ENCODE peak calls at places on chromosome 19, in four cellular contexts. One of them, this sample, is unnamed.

GRCh38 chr19:1324792-1325567 is 39.3 kb downstream of the EFNA2 start:
- DNase-seq in ovary: peak
- DNase-seq in heart right ventricle: peak
- DNase-seq in progenitor cell of endocrine pancreas: no peak
- DNase-seq in this sample: no peak

GRCh38 chr19:45358213-45358792 is 12.1 kb downstream of the ERCC2 start:
- DNase-seq in ovary: no peak
- DNase-seq in progenitor cell of endocrine pancreas: no peak
- DNase-seq in heart right ventricle: no peak
- DNase-seq in this sample: no peak

GRCh38 chr19:39937094-39937493 is 2.7 kb upstream of the FCGBP start:
- DNase-seq in ovary: no peak
- DNase-seq in heart right ventricle: no peak
- DNase-seq in progenitor cell of endocrine pancreas: no peak
- DNase-seq in this sample: no peak

GRCh38 chr19:3324405-3324856 is 42.0 kb upstream of the NFIC start:
- DNase-seq in ovary: no peak
- DNase-seq in heart right ventricle: no peak
- DNase-seq in progenitor cell of endocrine pancreas: peak
- DNase-seq in this sample: no peak

GRCh38 chr19:40461669-40462221 is 3.8 kb downstream of the BLVRB start:
- DNase-seq in heart right ventricle: no peak
- DNase-seq in progenitor cell of endocrine pancreas: no peak
- DNase-seq in ovary: no peak
- DNase-seq in this sample: no peak

GRCh38 chr19:56098731-56099577 is 22.1 kb downstream of the ZNF787 start:
- DNase-seq in ovary: no peak
- DNase-seq in heart right ventricle: no peak
- DNase-seq in progenitor cell of endocrine pancreas: no peak
- DNase-seq in this sample: no peak

GRCh38 chr19:39409207-39409885 is 2.7 kb downstream of the ZFP36 start:
- DNase-seq in heart right ventricle: peak
- DNase-seq in ovary: peak
- DNase-seq in progenitor cell of endocrine pancreas: peak
- DNase-seq in this sample: no peak

GRCh38 chr19:29690842-29691241 is 24.2 kb downstream of the C19orf12 start:
- DNase-seq in progenitor cell of endocrine pancreas: no peak
- DNase-seq in heart right ventricle: no peak
- DNase-seq in ovary: no peak
- DNase-seq in this sample: no peak

GRCh38 chr19:5828661-5829566 is 10.6 kb downstream of the FUT6 start:
- DNase-seq in progenitor cell of endocrine pancreas: peak
- DNase-seq in heart right ventricle: peak
- DNase-seq in ovary: no peak
- DNase-seq in this sample: no peak

GRCh38 chr19:13502231-13502630 is 4.0 kb downstream of the CACNA1A start:
- DNase-seq in heart right ventricle: no peak
- DNase-seq in ovary: no peak
- DNase-seq in progenitor cell of endocrine pancreas: no peak
- DNase-seq in this sample: no peak

GRCh38 chr19:41273076-41273475 is 8.9 kb downstream of the HNRNPUL1 start:
- DNase-seq in heart right ventricle: no peak
- DNase-seq in ovary: no peak
- DNase-seq in progenitor cell of endocrine pancreas: no peak
- DNase-seq in this sample: no peak

GRCh38 chr19:29812080-29812880 is 489 bp downstream of the CCNE1 start:
- DNase-seq in heart right ventricle: no peak
- DNase-seq in progenitor cell of endocrine pancreas: peak
- DNase-seq in ovary: peak
- DNase-seq in this sample: no peak

GRCh38 chr19:35556025-35556590 is 7.3 kb downstream of the ATP4A start:
- DNase-seq in ovary: no peak
- DNase-seq in progenitor cell of endocrine pancreas: no peak
- DNase-seq in heart right ventricle: no peak
- DNase-seq in this sample: no peak

GRCh38 chr19:16252459-16253205 is 54.9 kb downstream of the AP1M1 start:
- DNase-seq in ovary: no peak
- DNase-seq in heart right ventricle: peak
- DNase-seq in progenitor cell of endocrine pancreas: no peak
- DNase-seq in this sample: no peak

GRCh38 chr19:13036366-13036976 is 41.2 kb downstream of the NFIX start:
- DNase-seq in heart right ventricle: no peak
- DNase-seq in progenitor cell of endocrine pancreas: no peak
- DNase-seq in ovary: no peak
- DNase-seq in this sample: no peak

GRCh38 chr19:1837625-1838105 is 10.6 kb downstream of the REXO1 start:
- DNase-seq in progenitor cell of endocrine pancreas: peak
- DNase-seq in ovary: no peak
- DNase-seq in heart right ventricle: no peak
- DNase-seq in this sample: no peak

GRCh38 chr19:44847144-44848035 is 1.3 kb downstream of the NECTIN2 start:
- DNase-seq in ovary: peak
- DNase-seq in progenitor cell of endocrine pancreas: peak
- DNase-seq in heart right ventricle: peak
- DNase-seq in this sample: no peak

GRCh38 chr19:49878744-49879070 is 1.2 kb downstream of the TBC1D17 start:
- DNase-seq in progenitor cell of endocrine pancreas: no peak
- DNase-seq in ovary: no peak
- DNase-seq in heart right ventricle: no peak
- DNase-seq in this sample: no peak

GRCh38 chr19:36837902-36838783 is at the start of gene ZNF790:
- DNase-seq in ovary: peak
- DNase-seq in progenitor cell of endocrine pancreas: peak
- DNase-seq in heart right ventricle: peak
- DNase-seq in this sample: peak

GRCh38 chr19:4390017-4390861 is 10.1 kb downstream of the SH3GL1 start:
- DNase-seq in heart right ventricle: peak
- DNase-seq in ovary: no peak
- DNase-seq in progenitor cell of endocrine pancreas: no peak
- DNase-seq in this sample: no peak

GRCh38 chr19:16660763-16661479 is at the start of gene TMEM38A:
- DNase-seq in heart right ventricle: peak
- DNase-seq in progenitor cell of endocrine pancreas: peak
- DNase-seq in ovary: peak
- DNase-seq in this sample: no peak

GRCh38 chr19:2330632-2331284 is 2.3 kb downstream of the SPPL2B start:
- DNase-seq in progenitor cell of endocrine pancreas: no peak
- DNase-seq in ovary: no peak
- DNase-seq in heart right ventricle: no peak
- DNase-seq in this sample: no peak

GRCh38 chr19:29805026-29805925 is 6.5 kb upstream of the CCNE1 start:
- DNase-seq in ovary: no peak
- DNase-seq in progenitor cell of endocrine pancreas: no peak
- DNase-seq in heart right ventricle: no peak
- DNase-seq in this sample: no peak

GRCh38 chr19:17105548-17105947 is 30.0 kb downstream of the MYO9B start:
- DNase-seq in progenitor cell of endocrine pancreas: no peak
- DNase-seq in ovary: no peak
- DNase-seq in heart right ventricle: no peak
- DNase-seq in this sample: no peak

GRCh38 chr19:11142528-11143171 is 12.9 kb downstream of the SPC24 start:
- DNase-seq in progenitor cell of endocrine pancreas: no peak
- DNase-seq in heart right ventricle: peak
- DNase-seq in ovary: peak
- DNase-seq in this sample: peak

GRCh38 chr19:36115453-36116343 is at the start of gene TBCB:
- DNase-seq in heart right ventricle: peak
- DNase-seq in progenitor cell of endocrine pancreas: peak
- DNase-seq in ovary: no peak
- DNase-seq in this sample: no peak

GRCh38 chr19:51621178-51621577 is 9.0 kb downstream of the SIGLEC5 start:
- DNase-seq in heart right ventricle: no peak
- DNase-seq in progenitor cell of endocrine pancreas: no peak
- DNase-seq in ovary: no peak
- DNase-seq in this sample: no peak

GRCh38 chr19:52653161-52653560 is 15.0 kb upstream of the ZNF83 start:
- DNase-seq in progenitor cell of endocrine pancreas: no peak
- DNase-seq in heart right ventricle: no peak
- DNase-seq in ovary: no peak
- DNase-seq in this sample: no peak

GRCh38 chr19:4647676-4648644 is 8.6 kb downstream of the TNFAIP8L1 start:
- DNase-seq in heart right ventricle: peak
- DNase-seq in progenitor cell of endocrine pancreas: no peak
- DNase-seq in ovary: no peak
- DNase-seq in this sample: no peak

GRCh38 chr19:56403764-56404704 is at the start of gene ZNF583:
- DNase-seq in ovary: peak
- DNase-seq in heart right ventricle: peak
- DNase-seq in progenitor cell of endocrine pancreas: peak
- DNase-seq in this sample: peak

GRCh38 chr19:43966079-43966694 is 15.2 kb downstream of the ZNF221 start:
- DNase-seq in ovary: no peak
- DNase-seq in heart right ventricle: no peak
- DNase-seq in progenitor cell of endocrine pancreas: no peak
- DNase-seq in this sample: no peak

GRCh38 chr19:6997679-6998445 is 23.4 kb downstream of the MBD3L2B start:
- DNase-seq in ovary: no peak
- DNase-seq in progenitor cell of endocrine pancreas: no peak
- DNase-seq in heart right ventricle: no peak
- DNase-seq in this sample: no peak

GRCh38 chr19:35123573-35123972 is 8.0 kb downstream of the FXYD3 start:
- DNase-seq in ovary: no peak
- DNase-seq in progenitor cell of endocrine pancreas: no peak
- DNase-seq in heart right ventricle: no peak
- DNase-seq in this sample: no peak

DNA sequence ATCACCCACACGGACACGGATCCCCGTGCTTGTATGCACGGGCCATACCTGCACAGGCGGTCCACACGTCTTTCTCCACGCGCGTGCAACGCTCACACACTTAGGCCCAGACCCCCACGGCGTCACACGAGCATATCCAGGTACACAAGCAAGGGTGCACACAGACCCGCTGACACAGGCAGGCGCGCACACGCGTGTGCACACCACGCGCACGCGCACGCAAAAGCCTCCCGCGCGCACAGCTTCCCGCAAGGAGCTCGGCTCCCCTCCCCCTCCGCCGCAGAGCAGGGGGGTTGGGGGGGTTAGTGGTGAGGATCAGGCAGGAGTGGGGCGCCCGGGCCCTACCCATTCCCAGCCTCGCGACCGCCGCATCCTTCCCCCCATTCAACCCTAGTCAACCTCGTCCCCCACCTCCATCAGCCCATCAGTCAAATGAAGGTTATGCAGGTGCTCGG is 407 bp downstream of the RAB3A start:
- DNase-seq in progenitor cell of endocrine pancreas: no peak
- DNase-seq in heart right ventricle: peak
- DNase-seq in ovary: peak
- DNase-seq in this sample: no peak
- TF ChIP-seq CTCF in progenitor cell of endocrine pancreas: no peak
- TF ChIP-seq CTCF in heart right ventricle: no peak
- TF ChIP-seq CTCF in ovary: no peak
- TF ChIP-seq CTCF in this sample: no peak

DNA sequence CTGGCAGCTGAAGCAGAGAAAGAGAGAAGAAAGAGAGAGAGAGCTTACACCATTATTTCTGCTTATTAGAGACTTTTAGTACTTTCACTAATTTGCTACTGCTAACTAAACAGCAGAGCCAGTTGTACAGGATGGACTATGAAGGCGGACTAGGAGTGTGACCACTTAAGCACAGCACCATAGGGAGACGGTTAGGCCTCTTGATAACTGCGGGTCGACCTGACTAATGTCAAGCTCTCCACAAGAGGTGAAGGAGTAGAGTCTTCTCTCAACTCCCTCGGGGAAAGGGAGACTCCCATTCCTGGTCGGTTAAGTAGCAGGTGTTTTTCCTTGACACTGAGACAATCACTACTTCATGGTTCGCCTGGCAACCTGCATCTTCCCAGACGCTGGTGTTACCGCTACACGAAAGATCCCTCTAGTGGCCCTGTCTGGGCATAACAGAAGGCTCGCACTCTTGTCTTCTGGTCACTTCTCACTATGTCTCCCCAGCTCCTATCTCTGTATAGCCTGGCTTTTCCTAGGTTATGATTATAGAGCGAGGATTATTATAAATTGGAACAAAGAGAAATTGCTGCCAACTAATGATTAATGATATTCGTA is 5.3 kb upstream of the PSG7 start:
- DNase-seq in progenitor cell of endocrine pancreas: no peak
- DNase-seq in ovary: no peak
- DNase-seq in heart right ventricle: no peak
- DNase-seq in this sample: no peak
- TF ChIP-seq CTCF in progenitor cell of endocrine pancreas: no peak
- TF ChIP-seq CTCF in ovary: no peak
- TF ChIP-seq CTCF in heart right ventricle: peak
- TF ChIP-seq CTCF in this sample: peak

GRCh38 chr19:18847516-18848463 is 16.0 kb downstream of the UPF1 start:
- DNase-seq in ovary: no peak
- DNase-seq in heart right ventricle: no peak
- DNase-seq in progenitor cell of endocrine pancreas: no peak
- DNase-seq in this sample: no peak
- TF ChIP-seq CTCF in ovary: no peak
- TF ChIP-seq CTCF in heart right ventricle: no peak
- TF ChIP-seq CTCF in progenitor cell of endocrine pancreas: no peak
- TF ChIP-seq CTCF in this sample: no peak

GRCh38 chr19:48714759-48715261 is 4.7 kb downstream of the MAMSTR start:
- DNase-seq in ovary: no peak
- DNase-seq in heart right ventricle: no peak
- DNase-seq in progenitor cell of endocrine pancreas: no peak
- DNase-seq in this sample: no peak

GRCh38 chr19:48711106-48711662 is 8.3 kb downstream of the MAMSTR start:
- DNase-seq in heart right ventricle: no peak
- DNase-seq in progenitor cell of endocrine pancreas: no peak
- DNase-seq in ovary: no peak
- DNase-seq in this sample: no peak

GRCh38 chr19:48715276-48715675 is 4.2 kb downstream of the MAMSTR start:
- DNase-seq in progenitor cell of endocrine pancreas: no peak
- DNase-seq in ovary: peak
- DNase-seq in heart right ventricle: peak
- DNase-seq in this sample: no peak

GRCh38 chr19:48713864-48714755 is 5.4 kb downstream of the MAMSTR start:
- DNase-seq in progenitor cell of endocrine pancreas: peak
- DNase-seq in ovary: peak
- DNase-seq in heart right ventricle: peak
- DNase-seq in this sample: peak

DNA sequence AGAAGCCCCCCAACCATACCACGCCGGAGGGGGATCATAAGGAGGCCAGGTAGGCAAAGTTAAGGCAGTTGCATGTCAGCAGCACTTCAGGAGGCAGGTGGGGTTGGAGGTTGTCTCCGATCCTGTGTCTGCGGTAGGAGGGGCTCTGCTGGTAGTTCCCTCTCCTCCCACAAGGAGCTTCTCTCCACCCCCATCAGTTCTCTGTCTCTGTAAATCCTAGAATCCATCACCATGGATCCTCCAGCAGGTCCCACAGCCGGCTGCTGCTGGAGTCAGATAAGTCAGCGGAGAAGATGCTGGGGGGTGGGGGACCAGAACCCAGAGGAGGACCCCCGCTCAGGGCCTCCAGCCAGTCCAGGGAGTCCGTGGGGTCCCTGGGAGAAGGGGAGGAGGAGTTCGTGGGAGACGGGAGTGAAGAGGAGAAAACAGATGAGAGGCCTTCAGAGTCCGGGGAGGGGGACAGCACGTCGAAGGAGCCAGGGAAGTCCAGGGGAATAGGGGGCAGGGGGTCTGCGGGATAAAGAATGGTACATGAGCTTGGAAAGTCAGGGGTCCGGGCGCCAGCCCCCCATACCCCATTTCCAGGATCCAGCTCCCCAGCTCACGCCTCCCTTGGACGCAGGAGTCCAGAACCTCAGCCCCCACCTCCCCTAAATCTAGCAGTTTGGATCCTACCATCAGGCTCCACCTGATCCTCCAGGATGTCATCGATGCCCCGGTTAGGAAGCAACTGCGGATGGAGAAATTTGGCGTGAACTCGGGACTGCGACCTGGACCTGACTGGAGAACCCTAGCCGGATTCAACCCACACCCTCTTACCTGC is 6.3 kb downstream of the MAMSTR start:
- DNase-seq in progenitor cell of endocrine pancreas: no peak
- DNase-seq in heart right ventricle: no peak
- DNase-seq in ovary: no peak
- DNase-seq in this sample: no peak
- TF ChIP-seq CTCF in progenitor cell of endocrine pancreas: peak
- TF ChIP-seq CTCF in heart right ventricle: no peak
- TF ChIP-seq CTCF in ovary: no peak
- TF ChIP-seq CTCF in this sample: peak